ENCODE peak calls at places on chromosomes 16 and 17, in nine cellular contexts. Q is EH, F is HT1080, I is PC-3, U is Kasumi-1, S is type B pancreatic cell, C is MM.1S, P is foreskin fibroblast, G is NCI-H2081. Z is an unnamed sample.

GRCh38 chr16:24537474-24538337 is 1.7 kb upstream of the RBBP6 start:
- DNase-seq in C (no peak), Q (no peak), I (no peak), U (no peak), F (no peak), S (no peak), P (no peak), G (no peak), Z (peak)

GRCh38 chr17:68103148-68103547 is 67.6 kb downstream of the KPNA2 start:
- DNase-seq in U (no peak), P (no peak), Q (no peak), F (no peak), G (no peak), C (no peak), I (no peak), S (no peak), Z (no peak)

GRCh38 chr17:17492562-17492961 is 3.6 kb downstream of the RASD1 start:
- DNase-seq in S (no peak), I (no peak), G (no peak), C (no peak), P (no peak), U (no peak), F (no peak), Q (no peak), Z (no peak)

GRCh38 chr17:78159575-78160158 is 8.7 kb upstream of the SYNGR2 start:
- DNase-seq in F (no peak), S (no peak), C (no peak), Q (peak), U (peak), P (no peak), G (no peak), I (peak), Z (peak)

GRCh38 chr16:79721186-79721745 is 120.7 kb upstream of the MAF start:
- DNase-seq in I (no peak), Q (no peak), S (no peak), G (no peak), C (no peak), F (no peak), P (no peak), U (no peak), Z (no peak)

GRCh38 chr16:18931756-18932155 is 5.5 kb upstream of the SMG1 start:
- DNase-seq in P (no peak), G (no peak), C (no peak), S (no peak), I (no peak), Q (no peak), F (no peak), U (no peak), Z (no peak)

GRCh38 chr17:56602292-56603130 is 9.0 kb downstream of the NOG start:
- DNase-seq in U (peak), I (no peak), S (no peak), G (no peak), P (no peak), F (no peak), C (no peak), Q (no peak), Z (no peak)

GRCh38 chr17:9273334-9274118 is 252.2 kb downstream of the NTN1 start:
- DNase-seq in Q (no peak), I (no peak), F (no peak), C (no peak), S (no peak), G (no peak), U (no peak), P (no peak), Z (peak)

Z was measured in AG20443.